ENCODE peak calls at places on chromosomes 7 and 10, in ten cellular contexts. W is osteocyte; L is AG09319; T is substantia nigra; D is skeletal muscle cell; X is anterior cingulate cortex; N is activated CD4-positive, CD25-positive, alpha-beta regulatory T cell; O is suprapubic skin; K is occipital lobe; M is dorsolateral prefrontal cortex. J is an unnamed sample.

GRCh38 chr10:13100349-13101294 is 659 bp downstream of the OPTN start:
- DNase-seq in W (no peak), L (no peak), T (no peak), D (no peak), X (peak), N (peak), O (peak), K (no peak), M (peak), J (peak)

GRCh38 chr10:75403144-75404022 is 1.8 kb upstream of the ZNF503 start:
- DNase-seq in W (no peak), L (no peak), T (no peak), D (no peak), X (no peak), N (no peak), O (peak), K (no peak), M (no peak), J (no peak)

GRCh38 chr10:5412277-5412941 is at the start of gene NET1:
- DNase-seq in W (peak), L (peak), T (peak), D (peak), X (peak), N (peak), O (peak), K (peak), M (peak), J (peak)

GRCh38 chr7:123003539-123004126 is 8.1 kb upstream of the TAS2R16 start:
- DNase-seq in W (no peak), L (no peak), T (no peak), D (no peak), X (no peak), N (no peak), O (no peak), K (no peak), M (no peak), J (no peak)

GRCh38 chr7:51732951-51733350 is 416.3 kb upstream of the COBL start:
- DNase-seq in W (no peak), L (no peak), T (no peak), D (no peak), X (no peak), N (no peak), O (no peak), K (no peak), M (no peak), J (no peak)

GRCh38 chr7:155227788-155228458 is 69.8 kb upstream of the INSIG1 start:
- DNase-seq in W (no peak), L (no peak), T (no peak), D (no peak), X (no peak), N (no peak), O (no peak), K (no peak), M (no peak), J (no peak)

GRCh38 chr7:142379445-142379844 is 121.6 kb upstream of the PRSS58 start:
- DNase-seq in W (no peak), L (no peak), T (no peak), D (no peak), X (no peak), N (no peak), O (no peak), K (no peak), M (no peak), J (no peak)

GRCh38 chr10:4315529-4315928 is 510.5 kb upstream of the AKR1E2 start:
- DNase-seq in W (no peak), L (peak), T (no peak), D (peak), X (no peak), N (no peak), O (no peak), K (no peak), M (no peak), J (no peak)

GRCh38 chr7:156651472-156651871 is 10.9 kb downstream of the RNF32 start:
- DNase-seq in W (no peak), L (no peak), T (no peak), D (no peak), X (no peak), N (no peak), O (no peak), K (no peak), M (no peak), J (no peak)

GRCh38 chr7:120813546-120813945 is 44.4 kb downstream of the TSPAN12 start:
- DNase-seq in W (no peak), L (no peak), T (no peak), D (no peak), X (no peak), N (no peak), O (no peak), K (no peak), M (no peak), J (no peak)

GRCh38 chr7:26910221-26910620 is 45.8 kb upstream of the SKAP2 start:
- DNase-seq in W (no peak), L (no peak), T (no peak), D (peak), X (no peak), N (no peak), O (no peak), K (no peak), M (no peak), J (no peak)

GRCh38 chr7:32103361-32103760 is 33.2 kb upstream of the PDE1C start:
- DNase-seq in W (no peak), L (no peak), T (no peak), D (no peak), X (no peak), N (no peak), O (no peak), K (no peak), M (no peak), J (no peak)

GRCh38 chr10:71396084-71396713 is 521 bp upstream of the CDH23 start:
- DNase-seq in W (peak), L (no peak), T (peak), D (no peak), X (peak), N (no peak), O (no peak), K (no peak), M (no peak), J (peak)

GRCh38 chr10:22230331-22230833 is 12.6 kb upstream of the EBLN1 start:
- DNase-seq in W (no peak), L (no peak), T (no peak), D (peak), X (no peak), N (no peak), O (no peak), K (no peak), M (no peak), J (peak)

GRCh38 chr10:14466256-14466655 is 135.5 kb upstream of the FRMD4A start:
- DNase-seq in W (no peak), L (no peak), T (no peak), D (no peak), X (no peak), N (no peak), O (no peak), K (no peak), M (no peak), J (no peak)

GRCh38 chr10:72292223-72292691 is 18.5 kb downstream of the DDIT4 start:
- DNase-seq in W (no peak), L (no peak), T (no peak), D (no peak), X (no peak), N (no peak), O (no peak), K (no peak), M (no peak), J (peak)

GRCh38 chr7:43721193-43721806 is 8.0 kb downstream of the COA1 start:
- DNase-seq in W (no peak), L (no peak), T (no peak), D (no peak), X (no peak), N (no peak), O (no peak), K (no peak), M (no peak), J (no peak)

GRCh38 chr10:130436633-130437032 is 300.4 kb downstream of the GLRX3 start:
- DNase-seq in W (peak), L (no peak), T (no peak), D (no peak), X (no peak), N (no peak), O (no peak), K (no peak), M (no peak), J (no peak)

GRCh38 chr10:52215745-52216361 is 98.2 kb upstream of the DKK1 start:
- DNase-seq in W (no peak), L (peak), T (no peak), D (peak), X (peak), N (no peak), O (no peak), K (peak), M (no peak), J (peak)

GRCh38 chr7:20365486-20365885 is 34.8 kb downstream of the ITGB8 start:
- DNase-seq in W (no peak), L (no peak), T (no peak), D (no peak), X (no peak), N (no peak), O (no peak), K (no peak), M (no peak), J (no peak)

GRCh38 chr10:117457071-117457810 is 82.0 kb upstream of the PDZD8 start:
- DNase-seq in W (no peak), L (no peak), T (no peak), D (no peak), X (no peak), N (no peak), O (no peak), K (no peak), M (no peak), J (no peak)

GRCh38 chr7:52269669-52270068 is 765.8 kb upstream of the POM121L12 start:
- DNase-seq in W (no peak), L (no peak), T (no peak), D (no peak), X (no peak), N (no peak), O (no peak), K (no peak), M (no peak), J (no peak)

GRCh38 chr7:129952164-129952652 is 552 bp downstream of the UBE2H start:
- DNase-seq in W (no peak), L (no peak), T (peak), D (no peak), X (peak), N (no peak), O (peak), K (peak), M (peak), J (peak)

GRCh38 chr7:23235688-23236280 is 10.8 kb upstream of the GPNMB start:
- DNase-seq in W (no peak), L (no peak), T (no peak), D (peak), X (no peak), N (no peak), O (peak), K (no peak), M (no peak), J (no peak)

GRCh38 chr7:104686286-104686685 is 327.7 kb upstream of the KMT2E start:
- DNase-seq in W (no peak), L (no peak), T (no peak), D (no peak), X (no peak), N (no peak), O (no peak), K (no peak), M (no peak), J (no peak)

GRCh38 chr7:75995052-75995471 is 667 bp upstream of the TMEM120A start:
- DNase-seq in W (no peak), L (no peak), T (no peak), D (no peak), X (no peak), N (no peak), O (peak), K (no peak), M (no peak), J (no peak)

GRCh38 chr10:412109-412508 is 276.9 kb downstream of the ZMYND11 start:
- DNase-seq in W (no peak), L (no peak), T (no peak), D (no peak), X (no peak), N (no peak), O (no peak), K (no peak), M (no peak), J (no peak)

GRCh38 chr7:20229652-20230500 is 12.7 kb upstream of the MACC1 start:
- DNase-seq in W (no peak), L (no peak), T (no peak), D (peak), X (no peak), N (no peak), O (no peak), K (no peak), M (no peak), J (no peak)

GRCh38 chr10:129860396-129860795 is 103.7 kb downstream of the EBF3 start:
- DNase-seq in W (no peak), L (no peak), T (no peak), D (no peak), X (no peak), N (no peak), O (no peak), K (no peak), M (no peak), J (no peak)

GRCh38 chr10:105615986-105616385 is 974.9 kb downstream of the SORCS3 start:
- DNase-seq in W (no peak), L (no peak), T (no peak), D (no peak), X (no peak), N (no peak), O (no peak), K (no peak), M (no peak), J (no peak)

GRCh38 chr10:110524864-110525242 is 27.1 kb downstream of the DUSP5 start:
- DNase-seq in W (no peak), L (no peak), T (no peak), D (no peak), X (no peak), N (no peak), O (no peak), K (no peak), M (no peak), J (no peak)

GRCh38 chr7:132351858-132352539 is 224.3 kb downstream of the PLXNA4 start:
- DNase-seq in W (no peak), L (no peak), T (no peak), D (no peak), X (no peak), N (no peak), O (no peak), K (no peak), M (no peak), J (no peak)

GRCh38 chr10:46234431-46235060 is 52.3 kb upstream of the ANTXRL start:
- DNase-seq in W (peak), L (no peak), T (no peak), D (no peak), X (no peak), N (no peak), O (peak), K (no peak), M (peak), J (no peak)

GRCh38 chr7:127447326-127447945 is 54.9 kb upstream of the ZNF800 start:
- DNase-seq in W (no peak), L (peak), T (no peak), D (peak), X (no peak), N (peak), O (no peak), K (no peak), M (no peak), J (peak)

GRCh38 chr7:127629268-127629854 is 11.4 kb upstream of the PAX4 start:
- DNase-seq in W (no peak), L (no peak), T (no peak), D (no peak), X (no peak), N (peak), O (no peak), K (no peak), M (no peak), J (peak)

GRCh38 chr7:158527902-158528502 is 59.6 kb downstream of the PTPRN2 start:
- DNase-seq in W (no peak), L (no peak), T (no peak), D (no peak), X (no peak), N (no peak), O (no peak), K (no peak), M (no peak), J (no peak)

J was measured in activated CD8-positive, alpha-beta T cell treated with anti-CD3 and anti-CD28 coated beads for 36 hours.